ENCODE peak calls at places on chromosomes 6 and 20, in six cellular contexts. One of them, this sample, is unnamed.

GRCh38 chr20:63381781-63382431 is 20.8 kb upstream of the CHRNA4 start:
- DNase-seq in PC-3: peak; percentile 25
- DNase-seq in heart left ventricle: no peak
- DNase-seq in CD8-positive, alpha-beta T cell: peak; percentile 26
- DNase-seq in stomach: no peak
- DNase-seq in breast epithelium: no peak
- DNase-seq in this sample: no peak

GRCh38 chr6:144150673-144151009 is 324 bp downstream of the STX11 start:
- DNase-seq in PC-3: peak; percentile 13
- DNase-seq in heart left ventricle: no peak
- DNase-seq in CD8-positive, alpha-beta T cell: peak; percentile 59
- DNase-seq in stomach: no peak
- DNase-seq in breast epithelium: no peak
- DNase-seq in this sample: no peak

GRCh38 chr6:75601608-75602163 is at the start of gene SENP6:
- DNase-seq in PC-3: peak; percentile 71
- DNase-seq in heart left ventricle: peak; percentile 88
- DNase-seq in CD8-positive, alpha-beta T cell: peak; percentile 77
- DNase-seq in stomach: peak; percentile 75
- DNase-seq in breast epithelium: peak; percentile 67
- DNase-seq in this sample: no peak

GRCh38 chr6:139567095-139567494 is 192.6 kb upstream of the CITED2 start:
- DNase-seq in PC-3: no peak
- DNase-seq in heart left ventricle: no peak
- DNase-seq in CD8-positive, alpha-beta T cell: no peak
- DNase-seq in stomach: no peak
- DNase-seq in breast epithelium: no peak
- DNase-seq in this sample: no peak

GRCh38 chr20:6613280-6613861 is 154.1 kb upstream of the BMP2 start:
- DNase-seq in PC-3: peak; percentile 71
- DNase-seq in heart left ventricle: no peak
- DNase-seq in CD8-positive, alpha-beta T cell: no peak
- DNase-seq in stomach: no peak
- DNase-seq in breast epithelium: no peak
- DNase-seq in this sample: no peak

GRCh38 chr6:8177721-8178120 is 75.4 kb upstream of the EEF1E1 start:
- DNase-seq in PC-3: no peak
- DNase-seq in heart left ventricle: no peak
- DNase-seq in CD8-positive, alpha-beta T cell: no peak
- DNase-seq in stomach: no peak
- DNase-seq in breast epithelium: no peak
- DNase-seq in this sample: no peak

GRCh38 chr20:20856956-20857355 is 144.5 kb upstream of the RALGAPA2 start:
- DNase-seq in PC-3: no peak
- DNase-seq in heart left ventricle: no peak
- DNase-seq in CD8-positive, alpha-beta T cell: no peak
- DNase-seq in stomach: no peak
- DNase-seq in breast epithelium: no peak
- DNase-seq in this sample: no peak

GRCh38 chr6:157869673-157870302 is 46.7 kb downstream of the SNX9 start:
- DNase-seq in PC-3: no peak
- DNase-seq in heart left ventricle: no peak
- DNase-seq in CD8-positive, alpha-beta T cell: no peak
- DNase-seq in stomach: no peak
- DNase-seq in breast epithelium: no peak
- DNase-seq in this sample: no peak

GRCh38 chr6:157983439-157984119 is 1.9 kb downstream of the SYNJ2 start:
- DNase-seq in PC-3: no peak
- DNase-seq in heart left ventricle: no peak
- DNase-seq in CD8-positive, alpha-beta T cell: no peak
- DNase-seq in stomach: no peak
- DNase-seq in breast epithelium: no peak
- DNase-seq in this sample: no peak

GRCh38 chr6:15171026-15171425 is 74.8 kb upstream of the JARID2 start:
- DNase-seq in PC-3: no peak
- DNase-seq in heart left ventricle: no peak
- DNase-seq in CD8-positive, alpha-beta T cell: no peak
- DNase-seq in stomach: no peak
- DNase-seq in breast epithelium: no peak
- DNase-seq in this sample: no peak

GRCh38 chr6:156938143-156938542 is 161.0 kb downstream of the ARID1B start:
- DNase-seq in PC-3: no peak
- DNase-seq in heart left ventricle: no peak
- DNase-seq in CD8-positive, alpha-beta T cell: no peak
- DNase-seq in stomach: no peak
- DNase-seq in breast epithelium: no peak
- DNase-seq in this sample: no peak

GRCh38 chr6:168420706-168421105 is 20.3 kb upstream of the SMOC2 start:
- DNase-seq in PC-3: no peak
- DNase-seq in heart left ventricle: no peak
- DNase-seq in CD8-positive, alpha-beta T cell: no peak
- DNase-seq in stomach: no peak
- DNase-seq in breast epithelium: no peak
- DNase-seq in this sample: peak; percentile 74

GRCh38 chr6:56851104-56851503 is 103.8 kb upstream of the BEND6 start:
- DNase-seq in PC-3: no peak
- DNase-seq in heart left ventricle: no peak
- DNase-seq in CD8-positive, alpha-beta T cell: no peak
- DNase-seq in stomach: no peak
- DNase-seq in breast epithelium: no peak
- DNase-seq in this sample: no peak

GRCh38 chr6:159978291-159979135 is 9.6 kb downstream of the IGF2R start:
- DNase-seq in PC-3: peak; percentile 67
- DNase-seq in heart left ventricle: no peak
- DNase-seq in CD8-positive, alpha-beta T cell: peak; percentile 54
- DNase-seq in stomach: no peak
- DNase-seq in breast epithelium: no peak
- DNase-seq in this sample: no peak

GRCh38 chr20:34268145-34268544 is 26.9 kb downstream of the ASIP start:
- DNase-seq in PC-3: no peak
- DNase-seq in heart left ventricle: no peak
- DNase-seq in CD8-positive, alpha-beta T cell: no peak
- DNase-seq in stomach: no peak
- DNase-seq in breast epithelium: no peak
- DNase-seq in this sample: no peak

GRCh38 chr20:54324041-54324440 is 116.2 kb downstream of the PFDN4 start:
- DNase-seq in PC-3: no peak
- DNase-seq in heart left ventricle: no peak
- DNase-seq in CD8-positive, alpha-beta T cell: no peak
- DNase-seq in stomach: no peak
- DNase-seq in breast epithelium: no peak
- DNase-seq in this sample: no peak

GRCh38 chr6:106461084-106461483 is 100.6 kb downstream of the CRYBG1 start:
- DNase-seq in PC-3: no peak
- DNase-seq in heart left ventricle: no peak
- DNase-seq in CD8-positive, alpha-beta T cell: no peak
- DNase-seq in stomach: no peak
- DNase-seq in breast epithelium: no peak
- DNase-seq in this sample: no peak

GRCh38 chr6:90044182-90044832 is 150.0 kb downstream of the GJA10 start:
- DNase-seq in PC-3: no peak
- DNase-seq in heart left ventricle: no peak
- DNase-seq in CD8-positive, alpha-beta T cell: no peak
- DNase-seq in stomach: no peak
- DNase-seq in breast epithelium: no peak
- DNase-seq in this sample: no peak

GRCh38 chr20:37879003-37879599 is 23.8 kb upstream of the VSTM2L start:
- DNase-seq in PC-3: no peak
- DNase-seq in heart left ventricle: no peak
- DNase-seq in CD8-positive, alpha-beta T cell: no peak
- DNase-seq in stomach: no peak
- DNase-seq in breast epithelium: no peak
- DNase-seq in this sample: no peak

GRCh38 chr20:36367370-36367745 is 61.2 kb downstream of the DLGAP4 start:
- DNase-seq in PC-3: no peak
- DNase-seq in heart left ventricle: no peak
- DNase-seq in CD8-positive, alpha-beta T cell: no peak
- DNase-seq in stomach: no peak
- DNase-seq in breast epithelium: no peak
- DNase-seq in this sample: no peak

GRCh38 chr20:36367907-36368306 is 61.8 kb downstream of the DLGAP4 start:
- DNase-seq in PC-3: no peak
- DNase-seq in heart left ventricle: no peak
- DNase-seq in CD8-positive, alpha-beta T cell: no peak
- DNase-seq in stomach: no peak
- DNase-seq in breast epithelium: no peak
- DNase-seq in this sample: no peak

GRCh38 chr20:36368400-36368799 is 62.3 kb downstream of the DLGAP4 start:
- DNase-seq in PC-3: no peak
- DNase-seq in heart left ventricle: no peak
- DNase-seq in CD8-positive, alpha-beta T cell: no peak
- DNase-seq in stomach: no peak
- DNase-seq in breast epithelium: no peak
- DNase-seq in this sample: no peak

GRCh38 chr20:36368869-36369268 is 62.7 kb downstream of the DLGAP4 start:
- DNase-seq in PC-3: no peak
- DNase-seq in heart left ventricle: no peak
- DNase-seq in CD8-positive, alpha-beta T cell: no peak
- DNase-seq in stomach: no peak
- DNase-seq in breast epithelium: no peak
- DNase-seq in this sample: no peak

GRCh38 chr20:36366623-36367369 is 60.7 kb downstream of the DLGAP4 start:
- DNase-seq in PC-3: no peak
- DNase-seq in heart left ventricle: no peak
- DNase-seq in CD8-positive, alpha-beta T cell: no peak
- DNase-seq in stomach: no peak
- DNase-seq in breast epithelium: no peak
- DNase-seq in this sample: no peak
- H3K4me1 ChIP-seq in PC-3: no peaks in the 10 kb centered on the region
- H3K4me1 ChIP-seq in heart left ventricle: no peaks in the 10 kb centered on the region
- H3K4me1 ChIP-seq in CD8-positive, alpha-beta T cell: no peaks in the 10 kb centered on the region
- H3K4me1 ChIP-seq in stomach: no peaks in the 10 kb centered on the region
- H3K4me1 ChIP-seq in breast epithelium: no peaks in the 10 kb centered on the region
- H3K4me1 ChIP-seq in this sample: no peaks in the 10 kb centered on the region

GRCh38 chr6:30207619-30208295 is 5.4 kb downstream of the TRIM26 start:
- DNase-seq in PC-3: no peak
- DNase-seq in heart left ventricle: peak; percentile 38
- DNase-seq in CD8-positive, alpha-beta T cell: no peak
- DNase-seq in stomach: no peak
- DNase-seq in breast epithelium: no peak
- DNase-seq in this sample: no peak
- H3K4me1 ChIP-seq in PC-3: peaks cover 34% of the 10 kb centered on the region
- H3K4me1 ChIP-seq in heart left ventricle: peaks cover 11% of the 10 kb centered on the region
- H3K4me1 ChIP-seq in CD8-positive, alpha-beta T cell: peaks cover 45% of the 10 kb centered on the region
- H3K4me1 ChIP-seq in stomach: peaks cover 61% of the 10 kb centered on the region
- H3K4me1 ChIP-seq in breast epithelium: no peaks in the 10 kb centered on the region
- H3K4me1 ChIP-seq in this sample: peaks cover 77% of the 10 kb centered on the region

GRCh38 chr6:79781916-79782315 is 150.8 kb downstream of the SH3BGRL2 start:
- DNase-seq in PC-3: no peak
- DNase-seq in heart left ventricle: no peak
- DNase-seq in CD8-positive, alpha-beta T cell: no peak
- DNase-seq in stomach: no peak
- DNase-seq in breast epithelium: no peak
- DNase-seq in this sample: no peak
- H3K4me1 ChIP-seq in PC-3: no peaks in the 10 kb centered on the region
- H3K4me1 ChIP-seq in heart left ventricle: no peaks in the 10 kb centered on the region
- H3K4me1 ChIP-seq in CD8-positive, alpha-beta T cell: peaks cover 4% of the 10 kb centered on the region
- H3K4me1 ChIP-seq in stomach: no peaks in the 10 kb centered on the region
- H3K4me1 ChIP-seq in breast epithelium: no peaks in the 10 kb centered on the region
- H3K4me1 ChIP-seq in this sample: no peaks in the 10 kb centered on the region

DNA sequence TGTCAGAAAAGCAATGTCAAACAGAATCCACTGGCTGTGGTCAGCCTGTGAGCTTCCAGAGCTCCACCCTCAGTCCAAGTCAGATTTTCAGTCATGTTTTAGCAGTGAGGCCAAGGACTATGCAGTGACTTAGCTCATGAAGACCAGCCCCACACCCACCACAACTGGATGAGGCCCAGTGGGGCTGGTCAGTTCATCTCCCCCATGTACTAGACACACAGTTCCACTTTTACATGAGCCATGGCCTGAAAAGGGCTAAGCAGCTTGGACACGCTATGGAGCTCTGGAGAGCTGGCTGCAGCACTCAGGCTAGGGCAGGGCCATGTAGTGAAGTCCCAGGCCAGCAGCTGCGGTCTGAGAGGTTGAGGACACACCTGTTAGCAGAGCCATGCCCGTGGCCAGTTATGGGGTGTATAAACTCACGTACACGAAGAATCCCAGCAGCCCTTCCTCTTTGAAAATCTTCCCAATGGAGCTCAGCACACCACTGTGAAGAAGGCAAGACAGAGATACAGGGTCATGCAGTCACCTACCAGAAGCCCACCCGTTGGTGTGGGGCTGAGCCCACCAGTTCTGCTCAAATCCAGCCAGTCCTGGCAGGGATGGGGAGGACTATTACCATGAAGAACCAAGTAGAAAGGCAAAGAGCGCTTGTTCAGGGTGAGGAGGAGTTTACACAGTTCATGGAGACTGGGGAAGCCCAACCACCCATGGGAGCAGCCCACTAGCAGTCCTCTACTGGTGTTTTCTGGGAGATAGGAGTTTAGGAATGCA is 10.6 kb downstream of the MTCH1 start:
- DNase-seq in PC-3: no peak
- DNase-seq in heart left ventricle: no peak
- DNase-seq in CD8-positive, alpha-beta T cell: no peak
- DNase-seq in stomach: no peak
- DNase-seq in breast epithelium: no peak
- DNase-seq in this sample: no peak
- H3K4me1 ChIP-seq in PC-3: no peaks in the 10 kb centered on the region
- H3K4me1 ChIP-seq in heart left ventricle: peaks cover 3% of the 10 kb centered on the region
- H3K4me1 ChIP-seq in CD8-positive, alpha-beta T cell: no peaks in the 10 kb centered on the region
- H3K4me1 ChIP-seq in stomach: peaks cover 15% of the 10 kb centered on the region
- H3K4me1 ChIP-seq in breast epithelium: no peaks in the 10 kb centered on the region
- H3K4me1 ChIP-seq in this sample: peaks cover 59% of the 10 kb centered on the region

DNA sequence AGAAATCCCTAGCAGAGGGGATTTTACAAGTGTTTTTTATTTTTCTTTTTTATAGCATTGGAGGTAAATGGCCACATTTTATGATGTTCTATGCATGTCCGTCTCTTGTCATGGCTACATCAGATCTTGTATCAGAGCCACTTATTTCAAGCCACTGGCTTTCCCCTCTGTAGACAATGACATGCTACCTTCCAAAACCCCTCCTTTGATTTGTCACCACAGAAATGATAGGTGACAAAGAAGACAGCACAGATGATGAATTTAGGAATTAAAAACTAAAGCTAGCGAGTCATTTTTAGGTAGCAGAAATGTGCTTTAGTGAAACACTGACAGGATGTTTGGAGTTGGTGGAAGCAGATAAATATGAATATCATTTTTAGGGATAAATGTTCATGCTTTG is 20.8 kb downstream of the PLCB1 start:
- DNase-seq in PC-3: no peak
- DNase-seq in heart left ventricle: no peak
- DNase-seq in CD8-positive, alpha-beta T cell: no peak
- DNase-seq in stomach: no peak
- DNase-seq in breast epithelium: no peak
- DNase-seq in this sample: no peak
- H3K4me1 ChIP-seq in PC-3: peaks cover 46% of the 10 kb centered on the region
- H3K4me1 ChIP-seq in heart left ventricle: peaks cover 8% of the 10 kb centered on the region
- H3K4me1 ChIP-seq in CD8-positive, alpha-beta T cell: peaks cover 52% of the 10 kb centered on the region
- H3K4me1 ChIP-seq in stomach: peaks cover 21% of the 10 kb centered on the region
- H3K4me1 ChIP-seq in breast epithelium: no peaks in the 10 kb centered on the region
- H3K4me1 ChIP-seq in this sample: peaks cover 50% of the 10 kb centered on the region